ENCODE peak calls at places on chromosomes 13 and 19, in seven cellular contexts. S is GM23338, O is HL-60, M is SK-N-SH, H is HepG2, N is Panc1, K is HCT116. C is an unnamed sample.
A peak's percentile ranks its signal among the peaks of the same experiment; 100 is the strongest.

GRCh38 chr19:8585894-8586750 is 8.9 kb upstream of the MYO1F start:
- DNase-seq in O (no peak), M (peak; percentile 59), N (no peak), S (peak; percentile 97), K (peak; percentile 49), H (peak; percentile 28), C (no peak)

GRCh38 chr19:28393574-28394336 is 819.2 kb downstream of the UQCRFS1 start:
- DNase-seq in S (peak; percentile 38), M (no peak), O (no peak), N (no peak), K (no peak), H (no peak), C (no peak)

GRCh38 chr19:32066056-32066455 is 279.4 kb upstream of the ZNF507 start:
- DNase-seq in N (no peak), K (no peak), M (no peak), H (no peak), O (no peak), S (no peak), C (no peak)

GRCh38 chr13:79194272-79194671 is 211.8 kb downstream of the RBM26 start:
- DNase-seq in M (no peak), K (no peak), H (no peak), O (no peak), S (no peak), N (no peak), C (no peak)

GRCh38 chr13:40440990-40441820 is 225.2 kb downstream of the FOXO1 start:
- DNase-seq in K (no peak), O (no peak), S (no peak), N (no peak), M (peak; percentile 60), H (no peak), C (no peak)

GRCh38 chr13:94640676-94641075 is 39.0 kb downstream of the GPR180 start:
- DNase-seq in O (no peak), H (no peak), M (no peak), S (no peak), N (no peak), K (no peak), C (no peak)

GRCh38 chr13:71254384-71254783 is 612.6 kb downstream of the DACH1 start:
- DNase-seq in S (peak; percentile 59), H (no peak), M (no peak), O (no peak), N (no peak), K (no peak), C (no peak)

GRCh38 chr13:75635101-75635620 is 969 bp upstream of the LMO7 start:
- DNase-seq in S (peak; percentile 41), M (no peak), K (no peak), N (no peak), O (no peak), H (peak; percentile 24), C (no peak)

GRCh38 chr13:20064128-20064527 is 96.7 kb downstream of the GJA3 start:
- DNase-seq in N (no peak), K (no peak), S (no peak), O (no peak), H (no peak), M (no peak), C (no peak)

GRCh38 chr13:113152894-113153809 is 5.3 kb upstream of the PROZ start:
- DNase-seq in S (peak; percentile 73), N (no peak), O (no peak), H (peak; percentile 36), M (peak; percentile 65), K (no peak), C (peak; percentile 10)

GRCh38 chr19:20923077-20923871 is at the start of gene ZNF85:
- DNase-seq in K (peak; percentile 65), H (peak; percentile 78), S (peak; percentile 97), M (peak; percentile 80), O (peak; percentile 38), N (peak; percentile 76), C (no peak)

GRCh38 chr13:51760592-51760991 is 43.4 kb downstream of the DHRS12 start:
- DNase-seq in M (no peak), S (no peak), N (no peak), K (no peak), O (no peak), H (no peak), C (no peak)

GRCh38 chr19:12603714-12604113 is 6.9 kb downstream of the ZNF490 start:
- DNase-seq in O (no peak), S (no peak), N (no peak), H (no peak), K (no peak), M (no peak), C (no peak)

GRCh38 chr13:40549500-40550094 is 116.8 kb downstream of the FOXO1 start:
- DNase-seq in N (no peak), O (no peak), K (no peak), S (no peak), H (peak; percentile 77), M (no peak), C (no peak)

GRCh38 chr19:35034005-35034502 is 3.8 kb downstream of the SCN1B start:
- DNase-seq in S (no peak), H (no peak), O (no peak), K (no peak), N (no peak), M (no peak), C (no peak)

GRCh38 chr19:35032356-35032865 is 2.1 kb downstream of the SCN1B start:
- DNase-seq in N (no peak), K (no peak), H (no peak), M (no peak), O (no peak), S (no peak), C (no peak)

GRCh38 chr19:35031072-35031881 is 1.0 kb downstream of the SCN1B start:
- DNase-seq in M (no peak), O (no peak), K (no peak), H (no peak), S (peak; percentile 71), N (no peak), C (peak; percentile 68)

GRCh38 chr19:35034588-35035382 is 4.5 kb downstream of the SCN1B start:
- DNase-seq in M (no peak), S (no peak), O (no peak), K (no peak), H (no peak), N (no peak), C (no peak)

GRCh38 chr19:35033067-35034004 is 3.1 kb downstream of the SCN1B start:
- DNase-seq in N (no peak), O (no peak), S (no peak), M (no peak), K (no peak), H (no peak), C (no peak)
- TF ChIP-seq REST in N (no peak), O (no peak), S (no peak), M (no peak), K (no peak), H (no peak), C (no peak)

DNA sequence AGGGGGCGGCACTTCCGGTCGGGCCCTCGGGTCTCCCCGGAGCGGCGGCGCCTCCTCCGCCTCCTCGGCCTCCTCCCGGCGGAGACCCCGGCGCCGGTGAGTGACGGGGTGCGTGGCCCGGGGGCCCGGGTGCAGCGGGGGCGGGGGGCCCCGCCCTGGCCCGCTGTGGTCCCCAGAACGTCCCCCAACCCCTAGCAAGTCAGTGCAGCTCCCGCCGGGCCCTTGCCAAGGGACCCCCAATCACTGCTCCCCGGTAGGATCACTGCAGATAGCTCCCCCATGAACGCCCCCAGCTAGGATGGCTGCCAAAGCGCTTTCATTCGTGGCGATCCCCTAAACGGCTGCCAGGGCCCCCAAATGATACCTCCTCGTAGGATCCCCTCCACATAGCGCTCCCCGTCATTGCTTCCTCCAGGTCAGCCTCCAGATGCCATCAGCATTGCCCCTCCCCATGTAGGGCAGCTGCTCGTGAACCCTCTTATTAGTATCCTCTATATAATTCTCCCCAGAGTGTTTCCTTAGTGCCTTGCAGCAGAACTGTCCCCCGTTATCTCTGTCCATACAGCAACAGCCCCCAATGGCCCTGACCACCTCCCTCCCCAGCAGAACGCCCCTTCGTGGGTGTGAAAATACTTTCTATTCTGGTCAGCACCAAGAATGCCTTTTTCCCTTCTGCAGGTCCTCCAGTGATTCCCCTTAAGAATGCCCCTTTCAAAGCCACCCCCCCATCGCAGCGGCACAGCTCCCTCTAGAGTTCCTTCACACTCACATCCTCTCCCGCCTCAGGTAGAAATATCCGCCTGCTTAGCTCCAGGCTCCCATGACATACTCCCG is at the start of gene ZNF865:
- DNase-seq in S (peak; percentile 94), N (peak; percentile 75), M (peak; percentile 82), H (peak; percentile 72), O (peak; percentile 65), K (peak; percentile 69), C (peak; percentile 88)
- TF ChIP-seq CTCF in S (peak; percentile 72), N (peak; percentile 96), M (peak; percentile 81), H (peak; percentile 94), O (peak; percentile 58), K (peak; percentile 77), C (peak; percentile 88)

GRCh38 chr13:66506031-66506777 is 723.9 kb downstream of the PCDH9 start:
- DNase-seq in H (no peak), S (no peak), O (no peak), N (no peak), M (no peak), K (no peak), C (no peak)

GRCh38 chr13:66503890-66504289 is 726.2 kb downstream of the PCDH9 start:
- DNase-seq in S (peak; percentile 22), M (no peak), O (no peak), K (no peak), N (no peak), H (no peak), C (no peak)

GRCh38 chr13:66506979-66507378 is 723.2 kb downstream of the PCDH9 start:
- DNase-seq in M (no peak), S (no peak), N (no peak), O (no peak), H (no peak), K (no peak), C (no peak)

DNA sequence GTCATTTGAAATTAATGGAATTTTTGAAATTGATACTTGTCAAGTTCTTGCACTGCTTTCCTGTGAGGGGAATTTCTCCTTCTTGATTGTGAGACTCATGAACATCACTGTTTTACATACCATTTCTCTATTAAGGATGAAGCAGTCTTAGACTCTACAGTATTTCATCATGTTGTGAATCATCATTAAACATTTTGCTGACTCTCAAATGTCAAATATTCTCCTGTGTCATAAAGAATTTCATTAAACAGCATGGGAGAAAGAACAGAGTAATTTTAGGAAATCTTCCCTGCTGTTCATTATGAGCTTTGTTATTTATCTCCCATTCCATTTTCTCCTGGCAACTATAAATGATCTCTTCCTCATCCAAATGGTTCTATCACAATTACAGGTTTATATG is 728.9 kb downstream of the PCDH9 start:
- DNase-seq in N (no peak), M (no peak), K (no peak), O (no peak), S (no peak), H (no peak), C (peak; percentile 7)
- TF ChIP-seq REST in N (no peak), M (no peak), K (no peak), O (no peak), S (no peak), H (no peak), C (no peak)

DNA sequence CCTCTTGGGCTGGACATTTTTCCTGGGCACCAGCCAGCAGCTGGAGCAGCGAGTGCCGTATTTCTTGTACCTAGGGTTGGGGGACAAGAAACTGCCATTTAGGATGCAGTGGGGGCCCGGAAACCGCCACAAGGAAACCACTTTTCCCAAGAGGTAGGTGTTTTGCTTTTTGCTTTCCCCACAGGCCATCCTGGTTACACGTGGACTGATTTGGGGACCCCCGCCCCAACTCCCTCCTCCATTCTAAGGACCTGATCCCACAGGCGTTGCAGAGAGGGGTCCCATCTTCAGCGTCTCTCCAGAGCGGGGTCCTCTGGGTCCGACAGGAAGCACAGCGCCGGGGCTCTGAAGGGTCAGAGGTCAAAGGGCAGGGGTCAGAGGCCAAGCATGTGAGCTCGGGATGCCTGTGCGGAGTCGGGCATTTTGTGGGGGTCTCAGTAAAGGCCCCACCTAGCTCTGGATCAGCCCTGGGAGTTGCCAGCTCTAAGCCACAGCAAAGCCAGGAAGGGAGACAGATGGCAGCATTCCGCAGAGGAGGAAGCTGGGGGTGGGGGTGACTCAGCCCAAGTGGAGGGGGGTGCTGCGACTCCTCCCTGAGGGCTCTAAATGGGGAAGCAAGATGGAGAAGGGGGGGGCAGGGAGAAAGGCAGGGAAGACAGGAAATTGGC is 4.3 kb downstream of the ZGLP1 start:
- DNase-seq in H (no peak), O (peak; percentile 66), S (no peak), K (no peak), M (no peak), N (no peak), C (no peak)
- TF ChIP-seq CTCF in H (no peak), O (no peak), S (no peak), K (no peak), M (no peak), N (no peak), C (no peak)

C was measured in A549.